ENCODE peak calls at places on chromosomes 5 and 9, in seven cellular contexts. V is ovary, Y is PC-3, O is dorsolateral prefrontal cortex, Z is fibroblast of pulmonary artery, K is tibial nerve, A is cardiac fibroblast. Q is an unnamed sample.

GRCh38 chr5:177472460-177473441 is 683 bp downstream of the DBN1 start:
- DNase-seq in V (peak; percentile 63), Y (peak; percentile 44), O (peak; percentile 32), Z (no peak), K (no peak), A (no peak), Q (no peak)

GRCh38 chr5:7261049-7261448 is 134.9 kb upstream of the ADCY2 start:
- DNase-seq in V (no peak), Y (peak; percentile 76), O (no peak), Z (peak; percentile 3), K (peak; percentile 28), A (peak; percentile 33), Q (peak; percentile 18)

GRCh38 chr5:174083041-174083827 is 37.7 kb downstream of the NSG2 start:
- DNase-seq in V (no peak), Y (no peak), O (peak; percentile 36), Z (no peak), K (no peak), A (no peak), Q (no peak)

GRCh38 chr9:15373201-15373530 is 49.5 kb upstream of the SNAPC3 start:
- DNase-seq in V (no peak), Y (no peak), O (no peak), Z (peak; percentile 50), K (no peak), A (peak; percentile 70), Q (peak; percentile 69)

GRCh38 chr5:18305288-18305899 is 671.1 kb downstream of the TAF11L14 start:
- DNase-seq in V (no peak), Y (peak; percentile 75), O (no peak), Z (peak; percentile 50), K (no peak), A (peak; percentile 49), Q (no peak)

GRCh38 chr5:72290356-72291133 is 29.5 kb downstream of the MRPS27 start:
- DNase-seq in V (no peak), Y (no peak), O (no peak), Z (peak; percentile 28), K (no peak), A (peak; percentile 28), Q (no peak)

GRCh38 chr9:80649001-80649420 is 1040.3 kb downstream of the TLE1 start:
- DNase-seq in V (peak; percentile 35), Y (peak; percentile 48), O (peak; percentile 18), Z (peak; percentile 94), K (peak; percentile 36), A (peak; percentile 82), Q (peak; percentile 53)

GRCh38 chr5:138177936-138178515 is 404 bp downstream of the BRD8 start:
- DNase-seq in V (no peak), Y (peak; percentile 19), O (peak; percentile 22), Z (peak; percentile 33), K (no peak), A (peak; percentile 44), Q (no peak)

GRCh38 chr5:178069909-178070308 is 43.4 kb upstream of the N4BP3 start:
- DNase-seq in V (no peak), Y (peak; percentile 70), O (no peak), Z (peak; percentile 33), K (no peak), A (peak; percentile 54), Q (no peak)

GRCh38 chr5:144549580-144549979 is 378.9 kb downstream of the KCTD16 start:
- DNase-seq in V (no peak), Y (no peak), O (no peak), Z (peak; percentile 59), K (peak; percentile 64), A (peak; percentile 62), Q (peak; percentile 57)

GRCh38 chr5:14557203-14557725 is 24.3 kb upstream of the OTULINL start:
- DNase-seq in V (no peak), Y (no peak), O (no peak), Z (no peak), K (no peak), A (no peak), Q (no peak)

GRCh38 chr9:37374892-37375291 is 47.6 kb upstream of the GRHPR start:
- DNase-seq in V (no peak), Y (no peak), O (no peak), Z (no peak), K (no peak), A (no peak), Q (no peak)

GRCh38 chr9:9942764-9943424 is 669.9 kb downstream of the PTPRD start:
- DNase-seq in V (peak; percentile 24), Y (peak; percentile 65), O (peak; percentile 48), Z (peak; percentile 67), K (peak; percentile 45), A (peak; percentile 71), Q (no peak)

GRCh38 chr9:16532272-16532671 is 338.2 kb downstream of the BNC2 start:
- DNase-seq in V (no peak), Y (no peak), O (no peak), Z (no peak), K (no peak), A (no peak), Q (no peak)

GRCh38 chr9:126531035-126531571 is 82.6 kb upstream of the LMX1B start:
- DNase-seq in V (no peak), Y (no peak), O (no peak), Z (no peak), K (no peak), A (no peak), Q (no peak)

GRCh38 chr5:36507332-36507952 is 99.0 kb upstream of the SLC1A3 start:
- DNase-seq in V (peak; percentile 54), Y (peak; percentile 86), O (peak; percentile 57), Z (peak; percentile 79), K (peak; percentile 90), A (peak; percentile 76), Q (peak; percentile 47)

GRCh38 chr9:27162045-27162444 is 53.0 kb downstream of the TEK start:
- DNase-seq in V (no peak), Y (no peak), O (no peak), Z (peak; percentile 45), K (no peak), A (peak; percentile 57), Q (no peak)

GRCh38 chr9:86990276-86990675 is 43.0 kb upstream of the GAS1 start:
- DNase-seq in V (no peak), Y (no peak), O (no peak), Z (peak; percentile 87), K (no peak), A (peak; percentile 61), Q (no peak)

GRCh38 chr9:86434039-86434726 is 80.0 kb upstream of the TUT7 start:
- DNase-seq in V (peak; percentile 57), Y (peak; percentile 56), O (no peak), Z (peak; percentile 85), K (peak; percentile 65), A (peak; percentile 77), Q (peak; percentile 55)

GRCh38 chr9:36029765-36030528 is 6.8 kb upstream of the RECK start:
- DNase-seq in V (no peak), Y (peak; percentile 86), O (no peak), Z (peak; percentile 97), K (peak; percentile 44), A (peak; percentile 98), Q (peak; percentile 93)

GRCh38 chr9:72954431-72955420 is 1.9 kb upstream of the ALDH1A1 start:
- DNase-seq in V (peak; percentile 44), Y (no peak), O (no peak), Z (peak; percentile 49), K (peak; percentile 55), A (peak; percentile 41), Q (peak; percentile 54)

GRCh38 chr5:38605610-38606009 is 49.2 kb upstream of the LIFR start:
- DNase-seq in V (no peak), Y (no peak), O (no peak), Z (no peak), K (no peak), A (no peak), Q (no peak)

GRCh38 chr5:126093718-126094117 is 329.5 kb upstream of the GRAMD2B start:
- DNase-seq in V (no peak), Y (no peak), O (no peak), Z (no peak), K (no peak), A (no peak), Q (no peak)

GRCh38 chr5:61327761-61328753 is 4.0 kb upstream of the ZSWIM6 start:
- DNase-seq in V (no peak), Y (peak; percentile 65), O (no peak), Z (peak; percentile 85), K (no peak), A (peak; percentile 94), Q (no peak)

GRCh38 chr9:130029223-130029583 is 13.8 kb downstream of the FNBP1 start:
- DNase-seq in V (no peak), Y (no peak), O (no peak), Z (no peak), K (no peak), A (no peak), Q (no peak)
- TF ChIP-seq CTCF in V (no peak), Y (no peak), O (no peak), Z (no peak), K (no peak), A (no peak), Q (no peak)

GRCh38 chr5:102554728-102555127 is 55.9 kb upstream of the SLCO6A1 start:
- DNase-seq in V (no peak), Y (peak; percentile 56), O (no peak), Z (peak; percentile 9), K (peak; percentile 19), A (peak; percentile 41), Q (no peak)
- TF ChIP-seq CTCF in V (no peak), Y (peak; percentile 81), O (no peak), Z (peak; percentile 7), K (no peak), A (peak; percentile 24), Q (peak; percentile 7)

DNA sequence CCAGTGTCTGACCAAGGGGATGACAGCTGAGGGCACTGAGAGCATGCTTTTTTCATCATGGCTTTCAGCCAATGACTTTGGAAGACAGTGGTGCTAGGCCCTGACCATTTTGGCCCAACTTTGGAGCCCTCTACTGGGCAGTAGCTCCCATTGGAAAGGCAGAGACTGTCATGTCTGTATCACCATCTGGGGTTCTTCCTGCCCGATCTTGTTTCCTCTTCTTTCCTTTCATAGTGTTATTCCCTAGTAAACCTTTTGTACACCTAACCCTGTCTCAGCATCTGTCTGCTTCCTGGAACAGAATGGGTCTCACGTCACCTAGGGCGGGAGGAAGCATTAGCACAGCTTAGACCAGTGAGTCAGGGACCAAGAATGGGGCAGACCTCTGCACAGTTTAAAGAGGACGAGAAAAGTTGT is 97.4 kb upstream of the MAST4 start:
- DNase-seq in V (no peak), Y (peak; percentile 10), O (no peak), Z (peak; percentile 60), K (no peak), A (peak; percentile 82), Q (no peak)
- TF ChIP-seq CTCF in V (no peak), Y (no peak), O (no peak), Z (peak; percentile 61), K (no peak), A (peak; percentile 63), Q (no peak)

DNA sequence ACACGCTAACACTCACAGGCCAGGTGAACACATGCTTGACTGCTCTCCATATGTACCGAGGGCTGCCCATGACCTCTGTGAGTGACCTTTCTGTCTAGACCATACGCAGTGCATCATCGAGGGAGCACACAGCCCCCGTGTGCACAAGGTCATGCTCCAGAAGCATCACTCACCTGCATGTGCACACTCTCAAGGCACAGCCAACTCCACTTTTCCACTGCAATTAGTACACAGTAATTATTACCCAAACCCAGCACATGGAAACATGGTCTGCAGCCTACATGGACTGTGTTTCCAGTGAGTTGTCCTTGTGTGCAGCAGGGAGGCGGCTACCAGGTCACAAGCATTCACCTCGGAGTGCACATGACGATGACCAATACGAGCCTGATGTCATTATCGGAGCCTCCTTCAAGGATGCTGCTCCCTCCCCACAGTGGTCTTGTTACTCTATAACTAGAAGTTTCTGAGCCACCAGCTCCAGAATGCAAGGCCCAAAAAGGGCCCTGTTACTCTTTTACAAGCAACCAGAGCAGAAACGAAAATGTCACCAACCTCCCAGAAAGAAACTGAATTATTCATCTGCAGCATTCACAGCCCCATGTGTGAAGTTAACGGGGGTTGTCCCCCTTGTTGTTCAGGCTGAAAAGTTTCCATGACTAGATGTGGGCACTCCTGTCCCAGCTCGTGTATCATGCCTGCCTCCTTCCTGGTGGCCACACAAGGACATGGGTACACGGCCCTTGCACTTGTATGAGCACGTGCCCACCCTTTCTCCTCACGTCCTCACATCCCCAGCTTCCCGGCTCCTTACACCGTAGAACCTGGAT is 31.2 kb downstream of the SEMA4D start:
- DNase-seq in V (no peak), Y (no peak), O (no peak), Z (no peak), K (no peak), A (no peak), Q (no peak)
- TF ChIP-seq CTCF in V (no peak), Y (no peak), O (no peak), Z (no peak), K (no peak), A (no peak), Q (no peak)

Q was measured in AG09319.